ENCODE peak calls at places on chromosomes 13 and 19, in seven cellular contexts. W is uterus, M is heart left ventricle, B is left ventricle myocardium inferior, I is cardiac muscle cell, F is endodermal cell, T is pancreas. U is an unnamed sample.

GRCh38 chr13:111027481-111028439 is 87.3 kb upstream of the ARHGEF7 start:
- DNase-seq in W (no peak), F (no peak), B (no peak), T (no peak), I (no peak), M (no peak), U (no peak)

GRCh38 chr19:28961772-28962500 is 251.0 kb downstream of the UQCRFS1 start:
- DNase-seq in F (no peak), I (peak; percentile 75), T (no peak), B (no peak), W (no peak), M (no peak), U (no peak)

GRCh38 chr13:64369121-64369520 is 2861.0 kb downstream of the PCDH9 start:
- DNase-seq in T (no peak), F (no peak), W (no peak), I (peak; percentile 6), B (no peak), M (no peak), U (no peak)

GRCh38 chr13:74325106-74325505 is 190.9 kb upstream of the KLF12 start:
- DNase-seq in B (no peak), I (peak; percentile 88), M (no peak), W (peak; percentile 27), T (no peak), F (no peak), U (peak; percentile 24)

GRCh38 chr13:24745861-24746617 is 17.9 kb upstream of the RNF17 start:
- DNase-seq in M (no peak), W (no peak), T (peak; percentile 59), F (peak; percentile 64), I (no peak), B (no peak), U (no peak)

GRCh38 chr19:8352134-8352827 is 9.2 kb upstream of the KANK3 start:
- DNase-seq in I (peak; percentile 61), F (no peak), T (peak; percentile 17), W (no peak), B (no peak), M (no peak), U (peak; percentile 64)

GRCh38 chr13:40460116-40460515 is 206.3 kb downstream of the FOXO1 start:
- DNase-seq in T (no peak), F (no peak), W (no peak), M (no peak), I (no peak), B (no peak), U (no peak)

GRCh38 chr13:67366533-67366932 is 136.4 kb upstream of the PCDH9 start:
- DNase-seq in F (no peak), W (no peak), M (no peak), B (no peak), I (peak; percentile 52), T (no peak), U (no peak)

DNA sequence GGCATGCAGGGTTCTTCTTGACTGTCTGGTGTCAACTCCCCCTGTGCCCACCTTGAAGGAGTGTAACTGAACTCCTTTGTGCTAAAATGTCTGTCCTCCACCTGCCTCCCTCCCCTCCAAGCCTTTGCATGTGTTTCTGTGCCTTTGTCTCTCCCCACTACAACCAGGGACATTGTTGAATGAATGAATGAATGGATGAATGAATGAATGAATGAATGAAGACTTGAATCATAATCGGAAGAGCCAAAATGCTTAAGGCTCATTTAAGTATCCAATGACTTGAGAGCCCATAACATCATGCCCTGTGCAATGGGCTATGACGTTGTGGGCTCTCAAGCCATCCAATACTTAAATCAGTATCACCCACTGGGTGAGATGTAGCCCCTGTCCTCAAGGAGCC is 9.0 kb upstream of the GPR183 start:
- DNase-seq in F (no peak), B (no peak), M (no peak), I (no peak), W (no peak), T (no peak), U (no peak)
- H3K27ac ChIP-seq in F (no peak overlapping the region), B (no peak overlapping the region), M (no peak overlapping the region), I (no peak overlapping the region), W (no peak overlapping the region), T (no peak overlapping the region), U (no peak overlapping the region)

GRCh38 chr19:13917888-13918406 is 11.9 kb downstream of the CC2D1A start:
- DNase-seq in W (no peak), T (no peak), F (no peak), I (no peak), M (no peak), B (peak; percentile 40), U (no peak)

GRCh38 chr19:13908674-13909073 is 2.7 kb downstream of the CC2D1A start:
- DNase-seq in I (no peak), B (no peak), M (no peak), F (no peak), W (no peak), T (no peak), U (no peak)

GRCh38 chr19:13914777-13915176 is 8.8 kb downstream of the CC2D1A start:
- DNase-seq in I (no peak), M (no peak), T (no peak), B (no peak), W (no peak), F (no peak), U (no peak)

GRCh38 chr19:13909430-13909829 is 3.4 kb downstream of the CC2D1A start:
- DNase-seq in W (no peak), T (peak; percentile 82), I (no peak), B (no peak), F (no peak), M (no peak), U (no peak)

DNA sequence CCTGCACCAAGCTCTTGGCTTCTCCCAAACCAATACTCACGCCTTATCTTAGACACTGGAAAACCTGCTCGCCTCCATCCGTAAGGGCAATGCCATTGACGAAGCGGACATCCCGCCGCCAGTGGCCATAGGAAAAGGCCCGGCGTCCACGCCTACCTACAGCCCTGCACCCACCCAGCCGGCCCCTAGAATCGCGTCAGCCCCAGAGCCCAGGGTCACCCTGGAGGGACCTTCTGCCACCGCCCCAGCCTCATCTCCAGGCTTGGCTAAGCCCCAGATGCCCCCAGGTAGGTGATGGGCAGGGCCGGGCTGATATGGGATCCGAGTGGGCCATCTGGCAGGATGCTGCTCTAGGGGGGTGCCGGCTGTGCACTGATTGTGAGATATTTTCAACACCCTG is 7.4 kb downstream of the CC2D1A start:
- DNase-seq in F (no peak), B (no peak), W (no peak), M (no peak), T (peak; percentile 68), I (no peak), U (no peak)
- TF ChIP-seq CTCF in F (no peak), B (no peak), W (no peak), M (no peak), T (no peak), I (no peak), U (no peak)

GRCh38 chr19:18742838-18743237 is 48.3 kb downstream of the COMP start:
- DNase-seq in B (no peak), W (no peak), F (peak; percentile 39), T (peak; percentile 75), I (no peak), M (peak; percentile 38), U (peak; percentile 14)

GRCh38 chr19:18742324-18742723 is 48.8 kb downstream of the COMP start:
- DNase-seq in I (no peak), W (no peak), M (no peak), B (no peak), T (no peak), F (no peak), U (no peak)

GRCh38 chr19:18744019-18744418 is 47.1 kb downstream of the COMP start:
- DNase-seq in T (peak; percentile 69), I (no peak), W (no peak), M (no peak), F (no peak), B (no peak), U (no peak)

GRCh38 chr19:18741566-18742121 is 49.5 kb downstream of the COMP start:
- DNase-seq in F (no peak), W (peak; percentile 36), M (no peak), I (no peak), T (peak; percentile 95), B (no peak), U (peak; percentile 95)

GRCh38 chr19:18743281-18743825 is 47.8 kb downstream of the COMP start:
- DNase-seq in I (peak; percentile 88), B (peak; percentile 79), W (peak; percentile 62), F (peak; percentile 54), M (peak; percentile 86), T (peak; percentile 87), U (peak; percentile 88)
- H3K36me3 ChIP-seq in I (no peaks in the 10 kb centered on the region), B (no peaks in the 10 kb centered on the region), W (no peaks in the 10 kb centered on the region), F (no peaks in the 10 kb centered on the region), M (no peaks in the 10 kb centered on the region), T (no peaks in the 10 kb centered on the region), U (no peaks in the 10 kb centered on the region)

DNA sequence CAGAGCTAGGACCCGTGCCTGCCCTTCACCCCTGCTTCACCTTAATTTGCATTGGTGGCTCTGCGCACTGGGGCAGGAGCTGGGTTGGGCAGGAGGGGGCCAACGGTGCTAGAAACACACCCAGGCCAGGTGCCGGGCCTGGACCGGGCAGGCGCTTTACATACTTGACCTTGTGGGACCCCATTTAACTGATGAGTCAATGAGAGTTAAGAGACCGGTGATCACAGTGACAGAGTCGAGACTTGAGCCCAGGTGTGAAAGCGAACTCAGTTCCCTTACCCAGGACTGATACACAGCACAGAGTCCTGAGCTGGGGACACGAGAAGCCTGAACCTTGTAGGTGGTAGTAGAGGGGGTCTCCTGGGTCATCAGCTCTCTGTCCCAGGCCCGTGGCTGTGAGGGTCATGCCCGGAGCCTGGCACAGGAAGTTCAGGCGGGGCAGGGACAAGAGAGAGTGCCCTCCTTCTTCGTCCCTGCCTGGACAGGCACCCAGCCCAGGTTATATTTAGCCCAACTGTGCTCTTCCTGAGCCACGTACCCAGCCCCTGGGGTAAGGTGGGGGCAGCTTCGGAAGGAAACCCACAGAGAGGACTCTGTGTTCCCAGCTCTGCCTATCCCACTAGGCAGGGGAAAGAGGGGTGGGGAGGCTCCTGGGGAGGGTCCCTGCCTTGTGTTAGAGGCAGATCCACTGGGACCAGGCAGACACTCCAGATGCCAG is 1.9 kb downstream of the PRX start:
- DNase-seq in F (peak; percentile 45), M (no peak), I (no peak), B (peak; percentile 70), W (no peak), T (no peak), U (peak; percentile 39)
- H3K27ac ChIP-seq in F (no peak overlapping the region), M (peak overlapping the region; percentile 97), I (peak overlapping the region; percentile 53), B (peak overlapping the region; percentile 96), W (peak overlapping the region; percentile 53), T (no peak overlapping the region), U (peak overlapping the region; percentile 81)

DNA sequence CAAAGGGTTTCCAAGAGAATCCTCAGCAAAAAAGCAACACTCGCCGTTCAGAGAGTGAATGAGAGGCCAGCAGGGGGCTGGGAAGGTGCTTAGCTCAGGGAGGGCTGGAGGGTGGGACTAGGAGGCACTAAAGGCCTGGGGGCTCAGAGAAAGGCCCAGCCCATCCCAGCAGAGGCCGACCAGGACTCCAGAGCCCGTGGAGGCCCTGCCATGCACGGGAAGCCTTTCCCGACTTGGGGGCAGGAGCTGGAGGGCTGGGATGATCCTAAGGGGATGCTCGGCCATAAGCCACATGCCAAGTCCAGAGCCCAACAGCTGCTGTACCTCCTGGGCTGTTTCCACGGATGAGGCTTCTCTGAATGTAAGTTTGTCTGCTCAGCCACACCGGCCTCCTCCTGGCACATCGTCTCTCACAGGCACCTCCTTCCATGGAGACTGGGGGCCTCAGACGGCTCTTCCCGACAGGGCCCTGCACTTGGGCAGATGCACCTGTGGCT is 19.5 kb downstream of the RASA3 start:
- DNase-seq in M (no peak), B (no peak), W (peak; percentile 8), F (peak; percentile 90), T (peak; percentile 38), I (no peak), U (no peak)
- TF ChIP-seq CTCF in M (no peak), B (no peak), W (no peak), F (peak; percentile 70), T (no peak), I (no peak), U (no peak)

U was measured in thyroid gland.